ENCODE peak calls at places on chromosomes 6 and 20, in six cellular contexts. One of them, this sample, is unnamed.

GRCh38 chr6:144362042-144363018 is 77.2 kb downstream of the UTRN start:
- DNase-seq in GM13977: no peak
- DNase-seq in mammary epithelial cell: no peak
- DNase-seq in A549: peak
- DNase-seq in ovary: no peak
- DNase-seq in lower lobe of right lung: no peak
- DNase-seq in this sample: no peak

GRCh38 chr20:47815866-47816265 is 30.6 kb upstream of the SULF2 start:
- DNase-seq in ovary: no peak
- DNase-seq in GM13977: no peak
- DNase-seq in A549: no peak
- DNase-seq in lower lobe of right lung: no peak
- DNase-seq in mammary epithelial cell: no peak
- DNase-seq in this sample: no peak

GRCh38 chr20:11912013-11912663 is 5.6 kb upstream of the BTBD3 start:
- DNase-seq in mammary epithelial cell: no peak
- DNase-seq in A549: peak
- DNase-seq in lower lobe of right lung: no peak
- DNase-seq in GM13977: peak
- DNase-seq in ovary: no peak
- DNase-seq in this sample: no peak

GRCh38 chr6:105424177-105424783 is 21.4 kb upstream of the PREP start:
- DNase-seq in A549: peak
- DNase-seq in ovary: no peak
- DNase-seq in lower lobe of right lung: no peak
- DNase-seq in mammary epithelial cell: peak
- DNase-seq in GM13977: peak
- DNase-seq in this sample: no peak

GRCh38 chr20:62850333-62850974 is 11.2 kb downstream of the TCFL5 start:
- DNase-seq in mammary epithelial cell: no peak
- DNase-seq in A549: no peak
- DNase-seq in GM13977: no peak
- DNase-seq in ovary: no peak
- DNase-seq in lower lobe of right lung: no peak
- DNase-seq in this sample: no peak

GRCh38 chr6:150175611-150176151 is 32.8 kb downstream of the PPP1R14C start:
- DNase-seq in lower lobe of right lung: no peak
- DNase-seq in ovary: no peak
- DNase-seq in mammary epithelial cell: no peak
- DNase-seq in GM13977: no peak
- DNase-seq in A549: no peak
- DNase-seq in this sample: no peak

GRCh38 chr6:116649129-116649528 is 19.4 kb downstream of the ZUP1 start:
- DNase-seq in GM13977: no peak
- DNase-seq in ovary: no peak
- DNase-seq in mammary epithelial cell: no peak
- DNase-seq in A549: no peak
- DNase-seq in lower lobe of right lung: no peak
- DNase-seq in this sample: no peak

GRCh38 chr6:45430590-45431202 is 53.0 kb upstream of the SUPT3H start:
- DNase-seq in ovary: no peak
- DNase-seq in A549: no peak
- DNase-seq in lower lobe of right lung: no peak
- DNase-seq in GM13977: no peak
- DNase-seq in mammary epithelial cell: no peak
- DNase-seq in this sample: no peak

GRCh38 chr6:322205-322930 is 30.1 kb downstream of the DUSP22 start:
- DNase-seq in mammary epithelial cell: no peak
- DNase-seq in lower lobe of right lung: no peak
- DNase-seq in GM13977: no peak
- DNase-seq in ovary: no peak
- DNase-seq in A549: no peak
- DNase-seq in this sample: no peak

GRCh38 chr20:41160686-41161085 is 23.3 kb downstream of the PLCG1 start:
- DNase-seq in A549: no peak
- DNase-seq in lower lobe of right lung: no peak
- DNase-seq in GM13977: no peak
- DNase-seq in mammary epithelial cell: no peak
- DNase-seq in ovary: no peak
- DNase-seq in this sample: no peak

GRCh38 chr20:11716239-11716944 is 201.3 kb upstream of the BTBD3 start:
- DNase-seq in ovary: no peak
- DNase-seq in GM13977: no peak
- DNase-seq in lower lobe of right lung: no peak
- DNase-seq in mammary epithelial cell: peak
- DNase-seq in A549: peak
- DNase-seq in this sample: no peak

GRCh38 chr20:38311100-38311499 is 7.1 kb downstream of the BPI start:
- DNase-seq in mammary epithelial cell: no peak
- DNase-seq in GM13977: no peak
- DNase-seq in lower lobe of right lung: no peak
- DNase-seq in ovary: no peak
- DNase-seq in A549: no peak
- DNase-seq in this sample: no peak

GRCh38 chr20:64233725-64234124 is 21.8 kb upstream of the PCMTD2 start:
- DNase-seq in lower lobe of right lung: peak
- DNase-seq in mammary epithelial cell: no peak
- DNase-seq in A549: no peak
- DNase-seq in GM13977: no peak
- DNase-seq in ovary: no peak
- DNase-seq in this sample: no peak

GRCh38 chr6:4577406-4577805 is 198.8 kb upstream of the CDYL start:
- DNase-seq in lower lobe of right lung: no peak
- DNase-seq in mammary epithelial cell: no peak
- DNase-seq in ovary: no peak
- DNase-seq in GM13977: no peak
- DNase-seq in A549: peak
- DNase-seq in this sample: no peak
- TF ChIP-seq CTCF in lower lobe of right lung: no peak
- TF ChIP-seq CTCF in mammary epithelial cell: no peak
- TF ChIP-seq CTCF in ovary: no peak
- TF ChIP-seq CTCF in GM13977: no peak
- TF ChIP-seq CTCF in A549: no peak
- TF ChIP-seq CTCF in this sample: no peak

DNA sequence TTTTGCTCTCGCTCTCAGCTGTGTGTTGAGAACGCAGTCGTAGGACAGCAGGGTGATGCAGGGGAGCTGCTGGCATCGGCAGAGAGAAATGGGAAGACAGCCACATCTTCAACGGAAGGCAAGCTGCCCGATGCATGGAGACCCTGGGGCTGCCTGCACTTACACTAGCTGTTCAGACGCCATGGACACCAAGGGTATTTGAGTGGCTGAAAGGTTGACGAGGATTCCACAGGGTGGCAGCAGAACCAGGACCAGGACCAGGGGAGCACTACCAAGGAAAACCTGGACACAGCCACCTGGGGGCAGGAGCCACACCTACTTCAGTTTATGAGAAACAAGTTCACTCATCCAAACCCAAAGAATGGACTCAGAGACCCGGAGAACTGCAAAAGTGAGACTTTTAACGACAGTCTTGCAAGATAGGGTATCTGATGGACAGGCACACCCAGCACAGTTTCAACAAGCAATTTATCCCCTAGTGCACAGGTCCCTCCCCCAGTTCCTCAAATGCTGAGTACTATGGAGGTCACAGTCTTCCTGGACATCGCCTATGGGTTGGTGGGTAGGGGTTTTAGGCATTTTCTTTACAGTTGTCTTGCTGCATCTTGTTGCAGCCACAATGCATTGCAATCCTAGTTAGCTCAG is 56.3 kb upstream of the ENTPD6 start:
- DNase-seq in ovary: no peak
- DNase-seq in mammary epithelial cell: no peak
- DNase-seq in GM13977: no peak
- DNase-seq in A549: peak
- DNase-seq in lower lobe of right lung: no peak
- DNase-seq in this sample: no peak
- TF ChIP-seq CTCF in ovary: no peak
- TF ChIP-seq CTCF in mammary epithelial cell: no peak
- TF ChIP-seq CTCF in GM13977: no peak
- TF ChIP-seq CTCF in A549: peak
- TF ChIP-seq CTCF in lower lobe of right lung: peak
- TF ChIP-seq CTCF in this sample: no peak

DNA sequence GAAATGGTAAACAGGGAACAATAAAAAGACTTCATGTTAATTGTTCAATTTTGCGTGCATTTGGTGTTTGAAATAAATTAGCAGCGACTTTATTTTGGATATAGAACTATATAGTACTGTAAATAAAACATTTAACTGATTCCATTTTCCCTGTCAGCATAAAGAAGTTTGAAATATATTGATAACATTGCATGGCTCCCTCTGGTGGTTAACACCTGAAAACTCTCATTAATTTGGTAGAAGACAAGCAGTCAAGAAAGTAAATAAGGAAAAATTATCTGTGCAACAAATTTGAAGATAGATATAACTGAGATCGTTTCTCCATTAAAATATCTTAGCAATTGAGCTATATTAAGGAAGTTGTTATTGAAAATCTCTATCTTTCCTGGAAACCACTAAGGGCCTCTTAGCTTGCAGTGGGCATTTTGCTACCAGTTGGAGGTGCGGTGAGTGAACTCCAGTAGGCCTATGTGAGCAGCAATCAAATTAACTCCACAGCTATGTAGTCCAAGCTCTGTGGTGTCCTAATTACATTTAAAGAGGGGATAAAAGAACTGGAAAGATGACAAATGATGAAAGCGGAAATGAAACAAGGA is 435.7 kb upstream of the FKBP1C start:
- DNase-seq in mammary epithelial cell: peak
- DNase-seq in GM13977: peak
- DNase-seq in lower lobe of right lung: no peak
- DNase-seq in ovary: no peak
- DNase-seq in A549: peak
- DNase-seq in this sample: no peak
- TF ChIP-seq CTCF in mammary epithelial cell: peak
- TF ChIP-seq CTCF in GM13977: peak
- TF ChIP-seq CTCF in lower lobe of right lung: peak
- TF ChIP-seq CTCF in ovary: no peak
- TF ChIP-seq CTCF in A549: peak
- TF ChIP-seq CTCF in this sample: peak

DNA sequence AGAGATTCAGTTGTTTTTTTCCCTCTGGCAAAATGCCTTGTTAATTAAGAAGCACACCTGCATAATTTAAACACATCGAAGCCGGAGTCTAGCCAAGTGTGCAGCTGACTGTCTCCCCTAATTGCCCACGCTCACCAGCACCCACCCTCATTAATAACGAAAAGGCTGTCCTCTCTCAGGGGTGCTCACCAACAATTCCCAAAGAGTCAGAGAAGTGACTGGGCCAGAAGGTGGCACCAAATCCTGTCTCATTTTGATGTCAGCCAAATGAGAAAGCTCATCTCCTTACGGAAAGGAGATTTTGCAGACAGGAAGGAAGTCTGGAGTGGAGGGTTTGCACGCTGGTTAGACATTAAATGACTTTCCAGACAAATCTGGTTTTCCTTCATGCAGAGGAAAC is 60.7 kb upstream of the MC3R start:
- DNase-seq in A549: peak
- DNase-seq in lower lobe of right lung: no peak
- DNase-seq in ovary: no peak
- DNase-seq in GM13977: no peak
- DNase-seq in mammary epithelial cell: peak
- DNase-seq in this sample: no peak
- TF ChIP-seq CTCF in A549: no peak
- TF ChIP-seq CTCF in lower lobe of right lung: no peak
- TF ChIP-seq CTCF in ovary: no peak
- TF ChIP-seq CTCF in GM13977: no peak
- TF ChIP-seq CTCF in mammary epithelial cell: peak
- TF ChIP-seq CTCF in this sample: peak

DNA sequence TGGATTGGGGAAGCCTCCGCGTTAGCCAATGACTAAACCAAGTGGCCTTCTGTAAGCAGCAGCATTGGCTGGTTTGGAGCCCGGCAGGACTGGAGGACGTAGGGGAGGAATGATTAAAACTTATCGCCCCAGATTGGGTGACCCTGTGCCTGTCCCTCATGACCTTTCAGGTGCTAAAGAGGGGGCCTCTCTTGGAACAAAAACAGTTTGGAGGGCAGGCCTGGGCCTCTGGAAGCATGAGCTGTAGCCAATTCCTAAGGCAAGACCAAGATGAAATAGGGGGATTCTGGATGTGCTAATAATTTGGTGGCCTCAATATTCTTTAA is 1.4 kb downstream of the GMPR start:
- DNase-seq in ovary: no peak
- DNase-seq in lower lobe of right lung: no peak
- DNase-seq in GM13977: no peak
- DNase-seq in mammary epithelial cell: no peak
- DNase-seq in A549: peak
- DNase-seq in this sample: no peak
- TF ChIP-seq CTCF in ovary: no peak
- TF ChIP-seq CTCF in lower lobe of right lung: peak
- TF ChIP-seq CTCF in GM13977: no peak
- TF ChIP-seq CTCF in mammary epithelial cell: no peak
- TF ChIP-seq CTCF in A549: no peak
- TF ChIP-seq CTCF in this sample: no peak

DNA sequence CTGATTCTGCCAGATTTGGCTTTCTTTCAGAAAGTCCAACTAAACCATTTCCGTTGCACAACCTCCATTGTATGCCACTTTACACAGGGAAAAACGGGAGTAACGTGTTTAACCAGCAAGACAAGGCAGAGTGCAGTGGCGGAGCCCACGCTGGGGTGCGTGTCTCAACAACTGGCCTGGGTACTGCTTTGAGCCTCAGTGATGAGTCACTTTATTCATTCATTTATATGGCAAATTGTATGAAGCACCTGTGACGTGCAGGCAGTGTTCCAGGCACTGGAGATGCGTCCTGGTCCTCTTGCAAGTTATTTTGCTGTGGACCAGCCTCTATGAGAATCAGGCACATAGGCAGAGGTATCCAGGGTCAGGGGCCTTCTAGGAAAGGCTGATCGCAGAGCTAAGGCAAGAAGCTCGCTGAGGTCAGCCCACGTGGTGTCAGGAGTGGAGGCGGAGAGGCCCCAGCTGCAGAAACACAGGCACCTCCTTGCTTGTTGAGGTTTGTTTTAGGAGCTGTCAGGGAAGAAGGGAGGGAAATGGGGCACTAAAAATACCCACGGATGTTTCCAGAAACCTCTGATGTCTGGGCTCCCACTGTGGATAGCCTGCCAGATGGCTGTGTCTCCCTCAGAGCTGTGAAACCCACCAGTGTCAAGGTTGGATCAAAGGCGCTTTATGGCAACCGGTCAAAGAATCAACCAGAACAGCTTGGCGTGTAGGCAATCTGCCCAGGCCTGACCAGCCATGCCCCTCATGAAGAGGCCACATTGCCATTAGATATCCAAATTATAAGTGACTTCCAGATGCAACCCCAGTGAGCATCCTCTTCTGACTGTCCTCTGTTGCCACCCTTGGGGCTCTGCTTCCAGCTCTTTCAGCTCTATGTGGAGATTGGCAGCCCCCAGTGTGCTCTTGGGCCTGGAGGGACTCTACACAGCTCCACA is 157.2 kb downstream of the CD83 start:
- DNase-seq in mammary epithelial cell: peak
- DNase-seq in GM13977: no peak
- DNase-seq in A549: no peak
- DNase-seq in ovary: no peak
- DNase-seq in lower lobe of right lung: peak
- DNase-seq in this sample: no peak
- TF ChIP-seq CTCF in mammary epithelial cell: no peak
- TF ChIP-seq CTCF in GM13977: no peak
- TF ChIP-seq CTCF in A549: no peak
- TF ChIP-seq CTCF in ovary: no peak
- TF ChIP-seq CTCF in lower lobe of right lung: no peak
- TF ChIP-seq CTCF in this sample: no peak